ENCODE peak calls at places on chromosomes 1 and 21, in five cellular contexts. Z, L, A, P and W are unnamed samples.

GRCh38 chr1:90963651-90964050 is 58.2 kb downstream of the ZNF644 start:
- DNase-seq in Z (no peak), L (no peak), A (no peak), P (no peak), W (no peak)

GRCh38 chr1:114455102-114455785 is 55.8 kb downstream of the TRIM33 start:
- DNase-seq in Z (no peak), L (no peak), A (no peak), P (no peak), W (no peak)

GRCh38 chr1:179090522-179090921 is 8.7 kb downstream of the TOR3A start:
- DNase-seq in Z (no peak), L (no peak), A (no peak), P (no peak), W (no peak)

GRCh38 chr1:214844319-214844718 is 238.2 kb upstream of the KCNK2 start:
- DNase-seq in Z (no peak), L (no peak), A (no peak), P (no peak), W (no peak)

GRCh38 chr1:147771216-147772125 is 11.1 kb upstream of the GJA5 start:
- DNase-seq in Z (no peak), L (no peak), A (peak), P (no peak), W (no peak)

GRCh38 chr1:147567594-147568381 is 26.5 kb downstream of the BCL9 start:
- DNase-seq in Z (no peak), L (no peak), A (no peak), P (no peak), W (no peak)

GRCh38 chr1:236143104-236143948 is 987 bp downstream of the GPR137B start:
- DNase-seq in Z (peak), L (peak), A (peak), P (peak), W (no peak)

GRCh38 chr21:32702702-32703101 is 25.1 kb downstream of the SYNJ1 start:
- DNase-seq in Z (no peak), L (no peak), A (no peak), P (no peak), W (no peak)

GRCh38 chr1:101089608-101090007 is 64.0 kb upstream of the DPH5 start:
- DNase-seq in Z (no peak), L (no peak), A (no peak), P (no peak), W (no peak)

GRCh38 chr1:21669287-21670058 is at the start of gene RAP1GAP:
- DNase-seq in Z (peak), L (peak), A (peak), P (no peak), W (peak)

GRCh38 chr1:116817582-116818064 is 63.4 kb downstream of the CD2 start:
- DNase-seq in Z (peak), L (no peak), A (peak), P (peak), W (no peak)

GRCh38 chr1:206672011-206672688 is 12.6 kb upstream of the MAPKAPK2 start:
- DNase-seq in Z (no peak), L (no peak), A (no peak), P (no peak), W (no peak)

GRCh38 chr1:173422456-173422976 is 54.6 kb upstream of the PRDX6 start:
- DNase-seq in Z (no peak), L (no peak), A (no peak), P (no peak), W (no peak)

GRCh38 chr1:45765999-45766792 is 15.7 kb upstream of the IPP start:
- DNase-seq in Z (no peak), L (no peak), A (no peak), P (no peak), W (no peak)

GRCh38 chr1:76868154-76868882 is 1.0 kb downstream of the ST6GALNAC5 start:
- DNase-seq in Z (peak), L (peak), A (peak), P (no peak), W (no peak)

GRCh38 chr1:109919271-109919670 is 8.6 kb downstream of the CSF1 start:
- DNase-seq in Z (no peak), L (no peak), A (no peak), P (no peak), W (no peak)

GRCh38 chr1:110068646-110069301 is 1.7 kb downstream of the ALX3 start:
- DNase-seq in Z (peak), L (peak), A (no peak), P (peak), W (no peak)

GRCh38 chr1:64744492-64745180 is at the start of gene RAVER2:
- DNase-seq in Z (peak), L (peak), A (peak), P (peak), W (peak)

GRCh38 chr21:19607983-19608668 is 1204.5 kb upstream of the TMPRSS15 start:
- DNase-seq in Z (no peak), L (no peak), A (no peak), P (no peak), W (no peak)

GRCh38 chr1:22075718-22076117 is 23.2 kb downstream of the CDC42 start:
- DNase-seq in Z (no peak), L (no peak), A (no peak), P (no peak), W (no peak)